ENCODE peak calls at places on chromosomes 11 and 22, in six cellular contexts. I, W, Z, A, C and V are unnamed samples.
A peak's percentile ranks its signal among the peaks of the same experiment; 100 is the strongest.

GRCh38 chr11:44268073-44268806 is 41.7 kb downstream of the ALX4 start:
- DNase-seq in W (no peak), Z (no peak), I (no peak), C (peak; percentile 80), A (no peak), V (no peak)

GRCh38 chr11:117913736-117914397 is 15.3 kb downstream of the TMPRSS13 start:
- DNase-seq in Z (no peak), W (no peak), C (peak; percentile 62), I (no peak), A (no peak), V (no peak)

GRCh38 chr22:34885852-34886251 is 180.1 kb upstream of the ISX start:
- DNase-seq in W (no peak), Z (no peak), A (no peak), I (no peak), C (no peak), V (no peak)

GRCh38 chr11:26993965-26994446 is at the start of gene FIBIN:
- DNase-seq in A (peak; percentile 81), W (peak; percentile 46), Z (peak; percentile 89), I (peak; percentile 83), C (peak; percentile 87), V (no peak)

GRCh38 chr11:55826919-55827318 is at the start of gene OR5L2:
- DNase-seq in A (no peak), W (no peak), I (no peak), C (no peak), Z (no peak), V (no peak)

GRCh38 chr22:33513388-33514336 is 406.6 kb downstream of the LARGE1 start:
- DNase-seq in W (no peak), Z (peak; percentile 44), I (peak; percentile 45), C (no peak), A (peak; percentile 38), V (no peak)

GRCh38 chr11:12856338-12856737 is 152.8 kb upstream of the RASSF10 start:
- DNase-seq in W (no peak), I (no peak), A (no peak), Z (no peak), C (no peak), V (no peak)

GRCh38 chr11:125128450-125128849 is 17.0 kb upstream of the TMEM218 start:
- DNase-seq in C (no peak), W (no peak), I (peak; percentile 55), Z (peak; percentile 87), A (peak; percentile 41), V (peak; percentile 73)

GRCh38 chr22:22666307-22667091 is 22.1 kb downstream of the GGTLC2 start:
- DNase-seq in Z (peak; percentile 43), C (peak; percentile 76), W (no peak), A (peak; percentile 54), I (peak; percentile 52), V (peak; percentile 68)

GRCh38 chr11:33942954-33943353 is 51.1 kb upstream of the LMO2 start:
- DNase-seq in C (no peak), A (peak; percentile 85), Z (peak; percentile 73), I (peak; percentile 78), W (peak; percentile 40), V (peak; percentile 33)

GRCh38 chr11:67275606-67276409 is 9.5 kb downstream of the GRK2 start:
- DNase-seq in I (no peak), C (no peak), A (no peak), W (peak; percentile 15), Z (no peak), V (no peak)

GRCh38 chr11:119538748-119539147 is 115.8 kb upstream of the THY1 start:
- DNase-seq in I (no peak), W (no peak), A (peak; percentile 5), Z (no peak), C (peak; percentile 32), V (peak; percentile 12)

GRCh38 chr11:91513734-91514133 is 710.9 kb upstream of the FAT3 start:
- DNase-seq in Z (peak; percentile 17), A (no peak), W (no peak), I (no peak), C (no peak), V (no peak)

GRCh38 chr22:46522743-46523300 is 14.6 kb downstream of the CELSR1 start:
- DNase-seq in C (no peak), Z (no peak), A (no peak), W (no peak), I (no peak), V (no peak)

GRCh38 chr22:38072322-38073149 is 11.4 kb downstream of the SLC16A8 start:
- DNase-seq in I (no peak), C (no peak), A (no peak), W (no peak), Z (no peak), V (no peak)

GRCh38 chr11:109109150-109109549 is 312.8 kb upstream of the C11orf87 start:
- DNase-seq in Z (no peak), A (no peak), W (no peak), I (no peak), C (no peak), V (no peak)

GRCh38 chr11:74106125-74106524 is 64.7 kb downstream of the C2CD3 start:
- DNase-seq in C (no peak), I (no peak), W (no peak), A (no peak), Z (no peak), V (no peak)

GRCh38 chr11:32259641-32260081 is 168.8 kb downstream of the RCN1 start:
- DNase-seq in I (peak; percentile 91), C (no peak), A (peak; percentile 92), W (no peak), Z (peak; percentile 99), V (no peak)

GRCh38 chr11:91350931-91351330 is 873.7 kb upstream of the FAT3 start:
- DNase-seq in A (no peak), C (no peak), I (no peak), W (no peak), Z (no peak), V (no peak)

GRCh38 chr11:77637345-77638165 is at the start of gene CLNS1A:
- DNase-seq in C (peak; percentile 97), Z (peak; percentile 90), A (peak; percentile 92), W (peak; percentile 80), I (peak; percentile 92), V (peak; percentile 81)

GRCh38 chr11:10233581-10233980 is 60.4 kb downstream of the SBF2 start:
- DNase-seq in I (peak; percentile 68), C (no peak), W (no peak), Z (peak; percentile 42), A (peak; percentile 61), V (peak; percentile 61)

GRCh38 chr22:20407829-20408228 is 13.9 kb downstream of the ZNF74 start:
- DNase-seq in C (peak; percentile 49), Z (no peak), W (no peak), A (no peak), I (no peak), V (no peak)

GRCh38 chr22:20406686-20407408 is 12.9 kb downstream of the ZNF74 start:
- DNase-seq in C (peak; percentile 68), I (no peak), A (no peak), W (no peak), Z (no peak), V (no peak)

GRCh38 chr22:20404881-20405280 is 10.9 kb downstream of the ZNF74 start:
- DNase-seq in A (no peak), W (no peak), C (peak; percentile 49), Z (no peak), I (no peak), V (no peak)

GRCh38 chr22:20405291-20405930 is 11.5 kb downstream of the ZNF74 start:
- DNase-seq in I (no peak), Z (no peak), W (no peak), A (no peak), C (peak; percentile 80), V (no peak)

GRCh38 chr22:20405931-20406685 is 12.2 kb downstream of the ZNF74 start:
- DNase-seq in I (no peak), C (peak; percentile 79), W (no peak), Z (no peak), A (no peak), V (no peak)
- TF ChIP-seq CTCF in I (no peak), C (no peak), W (no peak), Z (no peak), A (no peak), V (no peak)

DNA sequence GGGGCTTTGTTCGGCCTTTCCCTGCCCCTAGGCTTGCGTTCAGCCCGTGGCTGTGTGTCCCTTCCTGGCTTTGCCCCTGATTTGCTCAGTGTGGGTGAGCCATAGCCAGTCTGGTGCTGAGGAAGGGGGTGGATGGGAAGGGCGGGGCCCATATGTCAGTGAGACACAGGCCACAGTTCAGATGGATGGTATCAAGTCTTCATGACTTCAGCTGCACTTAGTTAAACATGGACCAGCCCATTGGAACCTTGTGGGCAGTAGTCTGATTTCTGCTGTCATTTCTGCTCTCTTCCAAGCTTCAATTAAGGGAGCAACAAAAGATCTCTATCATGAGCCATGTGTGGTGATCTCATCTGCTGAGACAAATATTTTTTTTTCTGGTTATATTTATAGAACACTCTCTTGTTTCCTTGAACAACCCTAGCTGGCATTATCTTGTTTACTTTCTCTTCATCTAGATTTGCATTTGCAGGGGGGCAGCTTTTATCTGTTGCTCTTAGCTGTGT is 21.6 kb upstream of the PEX26 start:
- DNase-seq in I (no peak), Z (peak; percentile 82), W (peak; percentile 65), C (no peak), A (peak; percentile 40), V (peak; percentile 84)
- H3K4me3 ChIP-seq in I (no peak overlapping the region), Z (no peak overlapping the region), W (no peak overlapping the region), C (no peak overlapping the region), A (no peak overlapping the region), V (no peak overlapping the region)

DNA sequence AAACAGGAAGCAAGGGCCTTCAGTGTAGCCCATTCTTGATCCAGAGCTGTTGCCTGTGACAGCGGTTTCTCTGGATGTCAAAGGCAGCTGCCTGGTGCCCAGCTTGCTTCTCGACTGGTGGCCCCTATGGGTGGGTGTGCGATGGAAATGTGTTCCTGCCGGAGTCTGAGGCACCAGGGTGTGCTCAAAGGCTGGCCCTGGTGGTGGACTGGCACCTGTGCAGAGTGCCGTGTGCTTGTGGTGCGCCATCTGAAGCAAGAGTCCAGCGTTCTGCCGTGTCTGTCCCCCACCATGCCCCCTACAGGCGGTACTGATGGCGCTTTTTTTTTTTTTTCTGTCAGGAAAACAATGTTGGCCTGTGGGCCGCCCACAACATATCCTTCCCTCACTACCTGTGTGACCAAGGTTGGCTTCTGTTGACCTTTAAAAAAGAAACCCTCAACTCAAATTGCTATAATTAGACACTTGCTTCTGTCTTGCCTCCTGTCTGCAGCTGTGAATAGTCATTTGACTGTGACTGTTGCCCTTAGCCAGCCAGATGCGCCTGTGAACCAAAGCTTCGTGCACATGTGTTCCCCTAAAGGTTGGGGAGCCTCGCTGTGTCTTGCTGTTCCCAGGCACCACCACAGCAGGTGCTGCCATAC is 4.7 kb upstream of the RANBP1 start:
- DNase-seq in I (peak; percentile 29), A (peak; percentile 30), W (no peak), C (no peak), Z (peak; percentile 20), V (no peak)
- TF ChIP-seq CTCF in I (peak; percentile 41), A (peak; percentile 46), W (no peak), C (no peak), Z (peak; percentile 33), V (peak; percentile 37)

GRCh38 chr22:27260087-27260730 is 541.3 kb downstream of the MN1 start:
- DNase-seq in A (no peak), W (no peak), Z (no peak), I (no peak), C (no peak), V (no peak)

GRCh38 chr22:27258773-27259172 is 542.8 kb downstream of the MN1 start:
- DNase-seq in W (no peak), Z (no peak), I (no peak), C (no peak), A (no peak), V (no peak)

GRCh38 chr22:27259390-27259789 is 542.2 kb downstream of the MN1 start:
- DNase-seq in I (no peak), A (no peak), Z (no peak), W (no peak), C (no peak), V (no peak)

GRCh38 chr22:27255580-27255979 is 546.0 kb downstream of the MN1 start:
- DNase-seq in A (no peak), Z (no peak), C (no peak), W (no peak), I (no peak), V (no peak)

GRCh38 chr22:27257987-27258386 is 543.6 kb downstream of the MN1 start:
- DNase-seq in W (no peak), C (no peak), Z (no peak), A (no peak), I (no peak), V (no peak)
- H3K4me3 ChIP-seq in W (no peak overlapping the region), C (no peak overlapping the region), Z (no peak overlapping the region), A (no peak overlapping the region), I (no peak overlapping the region), V (no peak overlapping the region)